ENCODE peak calls at places on chromosomes 4 and X, in five cellular contexts. H is GM23248, G is ovary, F is aorta, J is RWPE2. B is an unnamed sample.

GRCh38 chr4:177214935-177215334 is 94.7 kb upstream of the NEIL3 start:
- DNase-seq in G (no peak), J (no peak), H (peak; percentile 83), F (no peak), B (no peak)

GRCh38 chr4:6525474-6525873 is 49.5 kb upstream of the MAN2B2 start:
- DNase-seq in G (no peak), J (no peak), F (no peak), H (no peak), B (no peak)

GRCh38 chr4:1045193-1045594 is 33.8 kb downstream of the FGFRL1 start:
- DNase-seq in H (no peak), G (peak; percentile 36), F (peak; percentile 70), J (peak; percentile 57), B (no peak)

GRCh38 chr4:71520850-71521249 is 182.0 kb downstream of the SLC4A4 start:
- DNase-seq in G (no peak), J (no peak), F (no peak), H (no peak), B (no peak)

GRCh38 chrX:151974336-151975227 is at the start of gene GABRE:
- DNase-seq in F (peak; percentile 91), G (peak; percentile 44), J (no peak), H (peak; percentile 76), B (no peak)

GRCh38 chr4:19883841-19884240 is 367.9 kb upstream of the SLIT2 start:
- DNase-seq in F (no peak), J (no peak), H (peak; percentile 61), G (no peak), B (no peak)

GRCh38 chr4:114474401-114474800 is 124.2 kb upstream of the UGT8 start:
- DNase-seq in H (no peak), J (no peak), F (no peak), G (no peak), B (no peak)

GRCh38 chrX:11770320-11770719 is 12.3 kb downstream of the MSL3 start:
- DNase-seq in H (peak; percentile 61), F (no peak), G (peak; percentile 38), J (no peak), B (peak; percentile 70)

GRCh38 chr4:175787948-175788347 is 24.1 kb downstream of the GPM6A start:
- DNase-seq in J (no peak), F (no peak), G (no peak), H (no peak), B (no peak)

GRCh38 chrX:4277122-4277521 is 563.7 kb upstream of the PRKX start:
- DNase-seq in F (no peak), G (no peak), J (no peak), H (no peak), B (no peak)

GRCh38 chr4:156773648-156774357 is 197.8 kb downstream of the PDGFC start:
- DNase-seq in G (no peak), H (peak; percentile 70), F (no peak), J (no peak), B (no peak)

GRCh38 chr4:17962171-17962570 is 59.4 kb downstream of the LCORL start:
- DNase-seq in H (peak; percentile 2), G (no peak), J (no peak), F (no peak), B (no peak)

GRCh38 chrX:121496966-121497365 is 449.6 kb downstream of the GLUD2 start:
- DNase-seq in J (no peak), F (no peak), H (no peak), G (no peak), B (no peak)

GRCh38 chrX:41043950-41044349 is 41.3 kb upstream of the USP9X start:
- DNase-seq in F (no peak), J (no peak), H (peak; percentile 76), G (no peak), B (no peak)

GRCh38 chr4:112519689-112520597 is 4.0 kb upstream of the NEUROG2 start:
- DNase-seq in G (no peak), F (no peak), H (no peak), J (no peak), B (no peak)

GRCh38 chrX:153928846-153929245 is 2.8 kb upstream of the ARHGAP4 start:
- DNase-seq in F (no peak), J (no peak), H (no peak), G (no peak), B (no peak)

GRCh38 chrX:103616676-103617186 is 9.0 kb downstream of the TCEAL3 start:
- DNase-seq in G (no peak), F (no peak), J (no peak), H (peak; percentile 42), B (no peak)

GRCh38 chr4:5776510-5776909 is 65.5 kb downstream of the EVC start:
- DNase-seq in J (no peak), F (no peak), G (no peak), H (no peak), B (no peak)

GRCh38 chrX:40105016-40105790 is 7.4 kb upstream of the BCOR start:
- DNase-seq in J (no peak), F (peak; percentile 82), H (peak; percentile 63), G (peak; percentile 63), B (no peak)

GRCh38 chr4:170110290-170110672 is 20.5 kb upstream of the AADAT start:
- DNase-seq in J (no peak), H (no peak), F (no peak), G (no peak), B (no peak)

GRCh38 chr4:190020790-190021717 is 6.0 kb downstream of the FRG2 start:
- DNase-seq in F (no peak), J (no peak), G (peak; percentile 45), H (peak; percentile 59), B (no peak)

GRCh38 chrX:48992341-48992740 is 9.7 kb downstream of the GRIPAP1 start:
- DNase-seq in H (no peak), J (no peak), F (peak; percentile 13), G (no peak), B (no peak)

GRCh38 chrX:35726176-35726575 is 72.0 kb upstream of the MAGEB16 start:
- DNase-seq in F (no peak), G (no peak), H (peak; percentile 23), J (no peak), B (no peak)

GRCh38 chrX:67100031-67100884 is 443.6 kb upstream of the AR start:
- DNase-seq in J (no peak), G (no peak), F (no peak), H (no peak), B (no peak)
- H3K9me3 ChIP-seq in J (no peaks in the 10 kb centered on the region), G (no peaks in the 10 kb centered on the region), F (no peaks in the 10 kb centered on the region), H (no peaks in the 10 kb centered on the region), B (no peaks in the 10 kb centered on the region)

GRCh38 chr4:38943355-38943754 is 75.7 kb downstream of the FAM114A1 start:
- DNase-seq in F (no peak), H (no peak), G (peak; percentile 85), J (no peak), B (no peak)
- H3K27ac ChIP-seq in F (no peak overlapping the region), H (no peak overlapping the region), G (no peak overlapping the region), J (no peak overlapping the region), B (no peak overlapping the region)

GRCh38 chr4:54661686-54662085 is 3.9 kb downstream of the KIT start:
- DNase-seq in F (no peak), G (no peak), J (no peak), H (peak; percentile 95), B (no peak)
- H3K27me3 ChIP-seq in F (no peaks in the 10 kb centered on the region), G (no peaks in the 10 kb centered on the region), J (peaks cover 32% of the 10 kb centered on the region), H (peaks cover 10% of the 10 kb centered on the region), B (no peaks in the 10 kb centered on the region)

GRCh38 chrX:53558646-53559045 is 124.5 kb upstream of the HSD17B10 start:
- DNase-seq in H (no peak), J (no peak), F (no peak), G (no peak), B (no peak)

GRCh38 chrX:53556868-53557267 is 122.7 kb upstream of the HSD17B10 start:
- DNase-seq in G (no peak), F (no peak), J (no peak), H (no peak), B (no peak)

GRCh38 chrX:53563324-53563723 is 123.2 kb downstream of the HUWE1 start:
- DNase-seq in F (no peak), H (no peak), G (no peak), J (no peak), B (no peak)

DNA sequence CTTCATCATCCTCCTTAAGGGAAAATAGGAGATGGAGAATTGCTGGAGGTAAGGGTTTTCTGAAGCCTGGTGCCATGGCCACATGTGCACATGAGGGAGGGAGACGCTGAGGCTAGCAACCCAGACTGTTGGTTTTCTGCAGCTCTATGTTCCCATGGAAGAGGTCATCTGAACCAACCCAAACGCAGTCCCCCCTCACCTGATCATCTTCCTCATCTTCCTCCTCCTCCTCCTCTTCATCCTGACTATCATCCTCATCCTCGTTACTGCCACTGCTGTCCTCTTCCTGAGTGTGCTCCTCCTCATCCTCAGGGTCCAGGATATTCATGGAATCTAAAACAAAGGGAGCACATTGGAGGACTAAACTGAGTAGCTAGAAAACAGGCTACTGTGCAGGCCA is 124.6 kb downstream of the HUWE1 start:
- DNase-seq in G (no peak), F (no peak), J (no peak), H (no peak), B (no peak)
- H3K9me3 ChIP-seq in G (no peaks in the 10 kb centered on the region), F (no peaks in the 10 kb centered on the region), J (no peaks in the 10 kb centered on the region), H (no peaks in the 10 kb centered on the region), B (no peaks in the 10 kb centered on the region)

GRCh38 chr4:145887241-145887964 is 51.2 kb downstream of the ZNF827 start:
- DNase-seq in J (no peak), F (no peak), H (peak; percentile 79), G (peak; percentile 52), B (no peak)

GRCh38 chr4:145886871-145887240 is 51.8 kb downstream of the ZNF827 start:
- DNase-seq in J (no peak), H (no peak), G (no peak), F (no peak), B (no peak)

GRCh38 chr4:145890689-145891088 is 47.9 kb downstream of the ZNF827 start:
- DNase-seq in F (no peak), G (no peak), J (no peak), H (no peak), B (no peak)

GRCh38 chr4:145885666-145886065 is 53.0 kb downstream of the ZNF827 start:
- DNase-seq in J (no peak), H (no peak), G (no peak), F (no peak), B (no peak)

GRCh38 chr4:145888393-145888792 is 50.2 kb downstream of the ZNF827 start:
- DNase-seq in F (no peak), G (no peak), J (no peak), H (no peak), B (no peak)
- H3K27ac ChIP-seq in F (no peak overlapping the region), G (no peak overlapping the region), J (no peak overlapping the region), H (no peak overlapping the region), B (no peak overlapping the region)

GRCh38 chr4:159155119-159155518 is 52.2 kb downstream of the RAPGEF2 start:
- DNase-seq in F (no peak), H (no peak), G (no peak), J (no peak), B (no peak)
- H3K27me3 ChIP-seq in F (no peaks in the 10 kb centered on the region), H (no peaks in the 10 kb centered on the region), G (no peaks in the 10 kb centered on the region), J (no peaks in the 10 kb centered on the region), B (no peaks in the 10 kb centered on the region)

DNA sequence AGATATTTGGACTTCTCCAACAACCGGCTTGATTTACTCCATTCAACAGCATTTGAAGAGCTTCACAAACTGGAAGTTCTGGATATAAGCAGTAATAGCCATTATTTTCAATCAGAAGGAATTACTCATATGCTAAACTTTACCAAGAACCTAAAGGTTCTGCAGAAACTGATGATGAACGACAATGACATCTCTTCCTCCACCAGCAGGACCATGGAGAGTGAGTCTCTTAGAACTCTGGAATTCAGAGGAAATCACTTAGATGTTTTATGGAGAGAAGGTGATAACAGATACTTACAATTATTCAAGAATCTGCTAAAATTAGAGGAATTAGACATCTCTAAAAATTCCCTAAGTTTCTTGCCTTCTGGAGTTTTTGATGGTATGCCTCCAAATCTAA is 19.3 kb upstream of the TLR8 start:
- DNase-seq in G (no peak), F (no peak), H (no peak), J (no peak), B (no peak)
- H3K9me3 ChIP-seq in G (no peaks in the 10 kb centered on the region), F (no peaks in the 10 kb centered on the region), H (no peaks in the 10 kb centered on the region), J (no peaks in the 10 kb centered on the region), B (no peaks in the 10 kb centered on the region)

B was measured in CD4-positive, alpha-beta memory T cell.